ENCODE peak calls at places on chromosome 18, in four cellular contexts. Z is K562, G is HepG2, S is GM12878. L is an unnamed sample.
A peak's percentile ranks its signal among the peaks of the same experiment; 100 is the strongest.

GRCh38 chr18:71673498-71673897 is 870.6 kb downstream of the CBLN2 start:
- DNase-seq in Z (no peak), G (no peak), S (no peak), L (no peak)

GRCh38 chr18:68759308-68759707 is 38.6 kb upstream of the CCDC102B start:
- DNase-seq in Z (no peak), G (no peak), S (no peak), L (no peak)

GRCh38 chr18:51867767-51868166 is 472.2 kb upstream of the DCC start:
- DNase-seq in Z (no peak), G (no peak), S (no peak), L (no peak)

GRCh38 chr18:41948544-41949110 is 6.4 kb upstream of the PIK3C3 start:
- DNase-seq in Z (no peak), G (no peak), S (no peak), L (no peak)

GRCh38 chr18:46630160-46630559 is 26.9 kb downstream of the LOXHD1 start:
- DNase-seq in Z (no peak), G (no peak), S (peak; percentile 1), L (peak; percentile 20)

GRCh38 chr18:32847719-32848118 is 74.9 kb upstream of the KLHL14 start:
- DNase-seq in Z (no peak), G (no peak), S (no peak), L (no peak)

GRCh38 chr18:49059028-49059670 is 108.4 kb upstream of the SMAD7 start:
- DNase-seq in Z (no peak), G (peak; percentile 34), S (no peak), L (no peak)

GRCh38 chr18:8029061-8029460 is 461.9 kb downstream of the PTPRM start:
- DNase-seq in Z (no peak), G (no peak), S (no peak), L (peak; percentile 49)

GRCh38 chr18:34794346-34794745 is 84.2 kb downstream of the DTNA start:
- DNase-seq in Z (no peak), G (no peak), S (no peak), L (no peak)
- TF ChIP-seq MAX in Z (no peak), G (no peak), S (no peak), L (no peak)

GRCh38 chr18:13269599-13270011 is 51.0 kb downstream of the LDLRAD4 start:
- DNase-seq in Z (no peak), G (no peak), S (no peak), L (no peak)

GRCh38 chr18:13268746-13269285 is 50.3 kb downstream of the LDLRAD4 start:
- DNase-seq in Z (no peak), G (no peak), S (no peak), L (no peak)

GRCh38 chr18:13266208-13267100 is 47.9 kb downstream of the LDLRAD4 start:
- DNase-seq in Z (no peak), G (no peak), S (no peak), L (no peak)

GRCh38 chr18:13267517-13267916 is 49.0 kb downstream of the LDLRAD4 start:
- DNase-seq in Z (no peak), G (no peak), S (no peak), L (no peak)

GRCh38 chr18:13268035-13268700 is 49.6 kb downstream of the LDLRAD4 start:
- DNase-seq in Z (no peak), G (no peak), S (no peak), L (peak; percentile 46)
- TF ChIP-seq ATF3 in Z (no peak), G (no peak), S (no peak), L (no peak)

GRCh38 chr18:75249192-75249551 is 38.6 kb downstream of the TSHZ1 start:
- DNase-seq in Z (no peak), G (no peak), S (no peak), L (no peak)

GRCh38 chr18:75247041-75247551 is 36.5 kb downstream of the TSHZ1 start:
- DNase-seq in Z (no peak), G (no peak), S (no peak), L (no peak)

GRCh38 chr18:75249672-75250470 is 39.3 kb downstream of the TSHZ1 start:
- DNase-seq in Z (peak; percentile 6), G (no peak), S (no peak), L (no peak)

GRCh38 chr18:75248426-75249191 is 38.0 kb downstream of the TSHZ1 start:
- DNase-seq in Z (no peak), G (no peak), S (no peak), L (no peak)

GRCh38 chr18:75247601-75248421 is 37.2 kb downstream of the TSHZ1 start:
- DNase-seq in Z (no peak), G (peak; percentile 6), S (no peak), L (no peak)
- TF ChIP-seq RFX5 in Z (no peak), G (no peak), S (no peak), L (no peak)

DNA sequence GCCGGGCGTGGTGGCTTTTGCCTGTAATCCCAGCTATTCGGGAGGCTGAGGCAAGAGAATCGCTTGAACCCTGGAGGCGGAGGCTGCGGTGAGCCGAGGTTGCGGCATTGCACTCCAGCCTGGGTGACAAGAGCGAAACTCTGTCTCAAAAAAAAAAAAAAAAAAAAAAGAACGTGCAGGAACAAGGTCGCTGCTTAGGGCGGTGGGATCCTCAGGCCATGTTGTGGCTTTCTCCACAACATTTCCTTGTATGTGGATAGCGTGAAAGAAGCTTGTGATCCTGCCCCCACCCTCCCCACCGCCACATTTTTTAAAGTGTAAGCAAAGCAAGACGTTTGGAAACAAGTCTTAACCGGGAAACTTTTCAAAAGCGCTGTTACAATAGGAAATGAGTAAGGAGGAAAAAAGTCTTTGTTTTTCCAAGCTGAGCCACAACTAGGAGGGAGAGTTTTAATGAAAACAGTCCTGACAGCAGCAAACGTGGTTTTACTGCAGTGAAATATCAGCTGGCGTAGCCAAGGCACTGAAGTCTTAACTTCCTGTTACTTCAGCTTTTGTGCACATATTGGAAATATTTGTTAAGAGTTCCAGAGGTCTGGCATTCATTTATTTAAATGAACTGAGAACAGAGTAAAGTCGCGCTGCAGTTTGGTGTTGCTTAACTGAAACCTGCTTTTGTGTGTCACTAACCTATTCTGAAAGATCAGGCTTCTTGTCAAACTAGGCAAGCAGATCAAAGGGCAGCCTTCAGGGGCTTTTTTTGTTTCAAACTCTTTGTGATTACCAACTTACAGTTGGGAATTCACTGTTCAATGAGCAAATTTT is 3.8 kb downstream of the TGIF1 start:
- DNase-seq in Z (no peak), G (peak; percentile 96), S (no peak), L (no peak)
- TF ChIP-seq MAX in Z (no peak), G (peak; percentile 76), S (no peak), L (peak; percentile 68)

GRCh38 chr18:50285631-50286321 is 1.7 kb downstream of the CXXC1 start:
- DNase-seq in Z (no peak), G (no peak), S (no peak), L (no peak)

GRCh38 chr18:50284226-50284885 is 3.0 kb upstream of the MBD1 start:
- DNase-seq in Z (no peak), G (no peak), S (no peak), L (no peak)

GRCh38 chr18:50283469-50284209 is 2.3 kb upstream of the MBD1 start:
- DNase-seq in Z (no peak), G (no peak), S (no peak), L (no peak)

GRCh38 chr18:50286391-50287027 is 983 bp downstream of the CXXC1 start:
- DNase-seq in Z (peak; percentile 57), G (no peak), S (no peak), L (no peak)

DNA sequence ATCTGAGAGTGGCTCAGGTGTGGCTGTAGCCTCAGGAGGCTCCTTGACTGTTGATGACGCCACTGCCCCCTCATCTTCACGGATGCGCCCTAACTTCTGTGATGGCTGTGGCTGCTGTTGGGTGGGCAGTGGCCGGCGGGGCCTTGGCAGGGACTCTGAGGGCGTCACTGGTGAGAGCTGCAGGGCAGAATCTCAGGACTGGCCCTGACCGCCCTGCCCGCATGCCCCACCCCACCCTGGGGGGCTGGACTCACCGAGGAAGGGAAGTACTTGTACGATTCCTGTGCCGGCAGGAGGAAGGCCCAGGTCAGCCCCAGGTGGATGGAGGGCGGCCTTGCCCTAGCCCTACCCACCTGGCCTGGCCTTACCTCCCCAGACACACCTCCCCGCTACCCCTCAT is 2.4 kb downstream of the CXXC1 start:
- DNase-seq in Z (no peak), G (no peak), S (no peak), L (no peak)
- TF ChIP-seq ATF3 in Z (no peak), G (no peak), S (no peak), L (no peak)

DNA sequence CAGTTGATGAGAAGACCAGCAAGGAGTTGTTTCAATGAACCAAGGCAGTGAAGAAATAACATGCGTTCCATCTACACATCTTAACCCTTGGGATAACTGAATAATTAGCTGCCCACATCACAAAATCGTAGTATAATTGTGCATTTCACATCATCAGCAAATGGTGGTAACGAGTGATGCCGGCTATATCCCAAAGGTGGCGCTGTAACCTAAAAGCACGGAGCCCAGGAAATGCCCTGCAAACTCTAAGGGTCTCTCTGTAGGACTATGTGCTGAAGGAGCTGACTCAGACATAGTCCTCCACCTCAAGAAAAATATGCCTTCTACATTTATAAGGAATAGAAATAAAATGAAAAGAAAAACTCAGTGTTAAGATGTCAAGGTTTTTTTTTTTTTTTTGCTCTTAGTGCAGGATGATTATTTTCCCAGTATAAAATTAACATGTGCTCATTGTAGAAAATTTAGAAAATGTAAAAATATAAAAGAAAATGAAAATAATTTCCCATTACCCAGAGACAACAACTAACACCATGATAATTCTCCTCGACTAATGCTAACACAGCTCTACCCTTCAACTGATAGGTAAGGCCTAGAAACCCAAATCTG is 23.1 kb upstream of the DSG3 start:
- DNase-seq in Z (peak; percentile 27), G (peak; percentile 10), S (no peak), L (peak; percentile 76)
- TF ChIP-seq RFX5 in Z (no peak), G (no peak), S (no peak), L (no peak)

GRCh38 chr18:37657413-37657965 is 91.9 kb upstream of the CELF4 start:
- DNase-seq in Z (no peak), G (no peak), S (no peak), L (no peak)
- TF ChIP-seq MAX in Z (no peak), G (no peak), S (no peak), L (no peak)

GRCh38 chr18:21129586-21130216 is 18.1 kb upstream of the ROCK1 start:
- DNase-seq in Z (no peak), G (no peak), S (no peak), L (no peak)
- TF ChIP-seq ATF3 in Z (no peak), G (no peak), S (no peak), L (no peak)

GRCh38 chr18:74899554-74899953 is 301.9 kb downstream of the ZNF407 start:
- DNase-seq in Z (no peak), G (no peak), S (no peak), L (no peak)

GRCh38 chr18:74898965-74899364 is 301.3 kb downstream of the ZNF407 start:
- DNase-seq in Z (no peak), G (peak; percentile 6), S (no peak), L (no peak)

GRCh38 chr18:74905245-74905644 is 303.7 kb downstream of the PTGR3 start:
- DNase-seq in Z (no peak), G (no peak), S (no peak), L (no peak)

GRCh38 chr18:74901347-74902169 is 303.9 kb downstream of the ZNF407 start:
- DNase-seq in Z (no peak), G (no peak), S (no peak), L (no peak)

GRCh38 chr18:74902170-74902465 is 304.4 kb downstream of the ZNF407 start:
- DNase-seq in Z (no peak), G (no peak), S (no peak), L (no peak)
- TF ChIP-seq RFX5 in Z (no peak), G (no peak), S (no peak), L (no peak)

GRCh38 chr18:67417864-67418523 is 98.5 kb downstream of the DSEL start:
- DNase-seq in Z (no peak), G (peak; percentile 23), S (peak; percentile 5), L (no peak)
- TF ChIP-seq MAX in Z (no peak), G (no peak), S (no peak), L (no peak)

L was measured in H1.